ENCODE peak calls at places on chromosomes 6 and 20, in six cellular contexts. One of them, this sample, is unnamed. For H3K4me1, the result is how much of the 10 kb centered on the place peaks cover.

GRCh38 chr20:4160761-4161305 is 145.5 kb upstream of the RNF24 start:
- DNase-seq in fibroblast of lung: peak
- DNase-seq in cardiac muscle cell: peak
- DNase-seq in heart right ventricle: peak
- DNase-seq in mucosa of descending colon: no peak
- DNase-seq in ascending aorta: peak
- DNase-seq in this sample: no peak

GRCh38 chr6:154595997-154596396 is 85.5 kb upstream of the CNKSR3 start:
- DNase-seq in ascending aorta: no peak
- DNase-seq in cardiac muscle cell: no peak
- DNase-seq in heart right ventricle: no peak
- DNase-seq in mucosa of descending colon: no peak
- DNase-seq in fibroblast of lung: no peak
- DNase-seq in this sample: no peak

GRCh38 chr20:60627751-60628565 is 624.1 kb upstream of the CDH4 start:
- DNase-seq in heart right ventricle: no peak
- DNase-seq in cardiac muscle cell: peak
- DNase-seq in fibroblast of lung: no peak
- DNase-seq in ascending aorta: no peak
- DNase-seq in mucosa of descending colon: no peak
- DNase-seq in this sample: no peak

GRCh38 chr6:75155586-75155985 is 50.3 kb downstream of the COL12A1 start:
- DNase-seq in heart right ventricle: no peak
- DNase-seq in mucosa of descending colon: no peak
- DNase-seq in ascending aorta: no peak
- DNase-seq in fibroblast of lung: no peak
- DNase-seq in cardiac muscle cell: no peak
- DNase-seq in this sample: no peak

GRCh38 chr6:152696543-152696942 is 1.2 kb upstream of the MYCT1 start:
- DNase-seq in heart right ventricle: no peak
- DNase-seq in cardiac muscle cell: no peak
- DNase-seq in ascending aorta: no peak
- DNase-seq in mucosa of descending colon: no peak
- DNase-seq in fibroblast of lung: peak
- DNase-seq in this sample: no peak

GRCh38 chr20:22684763-22685443 is 100.5 kb upstream of the FOXA2 start:
- DNase-seq in ascending aorta: no peak
- DNase-seq in heart right ventricle: no peak
- DNase-seq in mucosa of descending colon: no peak
- DNase-seq in fibroblast of lung: no peak
- DNase-seq in cardiac muscle cell: no peak
- DNase-seq in this sample: no peak

GRCh38 chr20:16143596-16143995 is 429.7 kb downstream of the KIF16B start:
- DNase-seq in cardiac muscle cell: no peak
- DNase-seq in ascending aorta: no peak
- DNase-seq in heart right ventricle: no peak
- DNase-seq in fibroblast of lung: no peak
- DNase-seq in mucosa of descending colon: no peak
- DNase-seq in this sample: no peak

GRCh38 chr20:31704225-31705119 is 18.2 kb downstream of the BCL2L1 start:
- DNase-seq in cardiac muscle cell: no peak
- DNase-seq in mucosa of descending colon: peak
- DNase-seq in heart right ventricle: no peak
- DNase-seq in fibroblast of lung: no peak
- DNase-seq in ascending aorta: no peak
- DNase-seq in this sample: no peak

GRCh38 chr6:96236471-96236870 is 220.7 kb downstream of the FUT9 start:
- DNase-seq in fibroblast of lung: no peak
- DNase-seq in heart right ventricle: no peak
- DNase-seq in ascending aorta: no peak
- DNase-seq in mucosa of descending colon: no peak
- DNase-seq in cardiac muscle cell: no peak
- DNase-seq in this sample: no peak

GRCh38 chr6:125165256-125165655 is 11.7 kb downstream of the TPD52L1 start:
- DNase-seq in mucosa of descending colon: no peak
- DNase-seq in heart right ventricle: no peak
- DNase-seq in cardiac muscle cell: no peak
- DNase-seq in fibroblast of lung: no peak
- DNase-seq in ascending aorta: no peak
- DNase-seq in this sample: no peak

GRCh38 chr20:45823949-45824835 is 2.9 kb downstream of the TNNC2 start:
- DNase-seq in fibroblast of lung: peak
- DNase-seq in cardiac muscle cell: peak
- DNase-seq in heart right ventricle: no peak
- DNase-seq in ascending aorta: no peak
- DNase-seq in mucosa of descending colon: peak
- DNase-seq in this sample: no peak

GRCh38 chr20:3071610-3072529 is at the start of gene OXT:
- DNase-seq in mucosa of descending colon: peak
- DNase-seq in fibroblast of lung: no peak
- DNase-seq in cardiac muscle cell: no peak
- DNase-seq in heart right ventricle: peak
- DNase-seq in ascending aorta: no peak
- DNase-seq in this sample: no peak

GRCh38 chr20:4666001-4666470 is 55.7 kb upstream of the PRND start:
- DNase-seq in ascending aorta: no peak
- DNase-seq in fibroblast of lung: peak
- DNase-seq in mucosa of descending colon: no peak
- DNase-seq in heart right ventricle: no peak
- DNase-seq in cardiac muscle cell: no peak
- DNase-seq in this sample: no peak

GRCh38 chr6:17313971-17314370 is 32.8 kb downstream of the RBM24 start:
- DNase-seq in fibroblast of lung: no peak
- DNase-seq in ascending aorta: no peak
- DNase-seq in heart right ventricle: no peak
- DNase-seq in mucosa of descending colon: no peak
- DNase-seq in cardiac muscle cell: no peak
- DNase-seq in this sample: no peak

GRCh38 chr6:125596020-125596419 is 153.4 kb upstream of the HEY2 start:
- DNase-seq in heart right ventricle: no peak
- DNase-seq in ascending aorta: no peak
- DNase-seq in cardiac muscle cell: no peak
- DNase-seq in mucosa of descending colon: no peak
- DNase-seq in fibroblast of lung: no peak
- DNase-seq in this sample: no peak

GRCh38 chr20:44467289-44467883 is 8.3 kb upstream of the TTPAL start:
- DNase-seq in mucosa of descending colon: no peak
- DNase-seq in fibroblast of lung: peak
- DNase-seq in heart right ventricle: no peak
- DNase-seq in cardiac muscle cell: peak
- DNase-seq in ascending aorta: peak
- DNase-seq in this sample: no peak

GRCh38 chr6:130935978-130936377 is 108.8 kb downstream of the SMLR1 start:
- DNase-seq in mucosa of descending colon: no peak
- DNase-seq in ascending aorta: no peak
- DNase-seq in cardiac muscle cell: no peak
- DNase-seq in fibroblast of lung: no peak
- DNase-seq in heart right ventricle: no peak
- DNase-seq in this sample: no peak

GRCh38 chr6:89479902-89480301 is 47.0 kb downstream of the ANKRD6 start:
- DNase-seq in cardiac muscle cell: no peak
- DNase-seq in mucosa of descending colon: no peak
- DNase-seq in ascending aorta: no peak
- DNase-seq in fibroblast of lung: no peak
- DNase-seq in heart right ventricle: no peak
- DNase-seq in this sample: no peak

GRCh38 chr6:156918647-156919046 is 141.5 kb downstream of the ARID1B start:
- DNase-seq in cardiac muscle cell: no peak
- DNase-seq in heart right ventricle: no peak
- DNase-seq in fibroblast of lung: no peak
- DNase-seq in ascending aorta: no peak
- DNase-seq in mucosa of descending colon: no peak
- DNase-seq in this sample: no peak

GRCh38 chr20:2208897-2209296 is 86.9 kb upstream of the TGM3 start:
- DNase-seq in mucosa of descending colon: no peak
- DNase-seq in cardiac muscle cell: no peak
- DNase-seq in ascending aorta: no peak
- DNase-seq in fibroblast of lung: no peak
- DNase-seq in heart right ventricle: no peak
- DNase-seq in this sample: no peak

GRCh38 chr6:87806635-87807034 is 104.6 kb upstream of the AKIRIN2 start:
- DNase-seq in ascending aorta: no peak
- DNase-seq in cardiac muscle cell: no peak
- DNase-seq in mucosa of descending colon: no peak
- DNase-seq in fibroblast of lung: no peak
- DNase-seq in heart right ventricle: no peak
- DNase-seq in this sample: no peak

GRCh38 chr6:73722318-73723060 is 26.5 kb downstream of the CD109 start:
- DNase-seq in fibroblast of lung: peak
- DNase-seq in heart right ventricle: no peak
- DNase-seq in ascending aorta: no peak
- DNase-seq in cardiac muscle cell: peak
- DNase-seq in mucosa of descending colon: no peak
- DNase-seq in this sample: no peak

GRCh38 chr6:51350308-51350904 is 531.7 kb downstream of the TFAP2B start:
- DNase-seq in cardiac muscle cell: peak
- DNase-seq in ascending aorta: no peak
- DNase-seq in heart right ventricle: no peak
- DNase-seq in mucosa of descending colon: no peak
- DNase-seq in fibroblast of lung: no peak
- DNase-seq in this sample: no peak

GRCh38 chr6:55675936-55676335 is 96.9 kb upstream of the HMGCLL1 start:
- DNase-seq in ascending aorta: no peak
- DNase-seq in heart right ventricle: no peak
- DNase-seq in cardiac muscle cell: no peak
- DNase-seq in mucosa of descending colon: no peak
- DNase-seq in fibroblast of lung: peak
- DNase-seq in this sample: no peak

GRCh38 chr20:53850318-53850717 is 220.1 kb downstream of the BCAS1 start:
- DNase-seq in mucosa of descending colon: no peak
- DNase-seq in ascending aorta: no peak
- DNase-seq in heart right ventricle: no peak
- DNase-seq in fibroblast of lung: no peak
- DNase-seq in cardiac muscle cell: no peak
- DNase-seq in this sample: no peak

GRCh38 chr20:57022306-57022705 is 244.1 kb downstream of the BMP7 start:
- DNase-seq in cardiac muscle cell: no peak
- DNase-seq in mucosa of descending colon: no peak
- DNase-seq in heart right ventricle: no peak
- DNase-seq in ascending aorta: no peak
- DNase-seq in fibroblast of lung: no peak
- DNase-seq in this sample: no peak
- TF ChIP-seq CTCF in cardiac muscle cell: no peak
- TF ChIP-seq CTCF in mucosa of descending colon: no peak
- TF ChIP-seq CTCF in heart right ventricle: no peak
- TF ChIP-seq CTCF in ascending aorta: no peak
- TF ChIP-seq CTCF in fibroblast of lung: no peak
- TF ChIP-seq CTCF in this sample: no peak

GRCh38 chr20:63737690-63737939 is 1.2 kb downstream of the LIME1 start:
- DNase-seq in cardiac muscle cell: no peak
- DNase-seq in mucosa of descending colon: no peak
- DNase-seq in fibroblast of lung: no peak
- DNase-seq in heart right ventricle: no peak
- DNase-seq in ascending aorta: peak
- DNase-seq in this sample: no peak

GRCh38 chr20:63734946-63735858 is 1.3 kb upstream of the LIME1 start:
- DNase-seq in mucosa of descending colon: peak
- DNase-seq in heart right ventricle: no peak
- DNase-seq in cardiac muscle cell: no peak
- DNase-seq in ascending aorta: no peak
- DNase-seq in fibroblast of lung: no peak
- DNase-seq in this sample: no peak

GRCh38 chr20:63734111-63734945 is 2.1 kb upstream of the LIME1 start:
- DNase-seq in heart right ventricle: no peak
- DNase-seq in ascending aorta: no peak
- DNase-seq in cardiac muscle cell: no peak
- DNase-seq in mucosa of descending colon: peak
- DNase-seq in fibroblast of lung: no peak
- DNase-seq in this sample: no peak

GRCh38 chr20:63736893-63737689 is 627 bp downstream of the LIME1 start:
- DNase-seq in heart right ventricle: no peak
- DNase-seq in ascending aorta: peak
- DNase-seq in mucosa of descending colon: peak
- DNase-seq in fibroblast of lung: no peak
- DNase-seq in cardiac muscle cell: no peak
- DNase-seq in this sample: no peak

DNA sequence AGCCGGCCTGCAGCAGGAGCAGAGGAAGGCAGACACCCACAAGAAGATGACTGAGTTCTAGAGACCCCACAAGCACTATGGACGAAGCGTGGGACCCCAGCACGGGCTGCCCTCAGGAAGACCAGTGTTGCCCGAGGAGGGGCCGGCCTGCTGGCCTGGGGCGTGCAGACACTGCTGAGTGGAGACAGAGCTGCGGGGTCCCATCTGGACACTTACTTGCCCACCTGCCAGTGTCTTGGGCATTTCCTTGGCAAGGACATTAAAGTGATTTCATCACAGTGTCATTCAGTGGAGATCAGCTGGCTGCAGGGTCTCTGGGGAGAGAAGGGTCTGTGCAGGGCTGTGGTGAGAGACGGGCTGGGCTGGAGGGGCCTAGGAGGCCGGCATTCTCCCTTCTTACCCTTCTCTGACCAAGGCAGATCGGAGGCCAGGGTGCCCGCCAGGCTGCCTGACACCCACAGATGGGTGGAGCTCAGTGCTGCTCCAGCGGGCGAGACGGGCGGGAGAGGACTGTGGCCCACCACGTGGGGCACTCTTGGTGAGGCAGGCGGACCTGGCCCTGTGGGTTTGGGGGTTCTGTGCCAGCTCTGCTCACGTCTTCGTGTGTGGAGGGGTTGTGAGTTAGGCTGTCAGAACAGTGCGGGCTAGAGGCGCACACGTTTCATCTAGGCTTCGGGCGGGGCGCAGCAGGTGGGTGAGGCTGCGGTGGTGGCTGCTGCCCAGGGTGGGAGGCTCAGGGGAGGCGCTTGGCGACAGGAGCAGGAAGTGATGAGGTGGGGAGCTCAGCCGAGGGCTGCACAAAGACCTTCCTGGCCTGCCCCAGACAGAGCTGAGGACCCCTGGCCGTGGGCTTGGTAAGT is at the start of gene LIME1:
- DNase-seq in mucosa of descending colon: peak
- DNase-seq in cardiac muscle cell: no peak
- DNase-seq in heart right ventricle: no peak
- DNase-seq in fibroblast of lung: no peak
- DNase-seq in ascending aorta: peak
- DNase-seq in this sample: no peak
- H3K4me3 ChIP-seq in mucosa of descending colon: no peak
- H3K4me3 ChIP-seq in cardiac muscle cell: no peak
- H3K4me3 ChIP-seq in heart right ventricle: no peak
- H3K4me3 ChIP-seq in fibroblast of lung: no peak
- H3K4me3 ChIP-seq in ascending aorta: no peak
- H3K4me3 ChIP-seq in this sample: peak

GRCh38 chr20:48801197-48801596 is 26.6 kb downstream of the PREX1 start:
- DNase-seq in heart right ventricle: no peak
- DNase-seq in fibroblast of lung: no peak
- DNase-seq in mucosa of descending colon: no peak
- DNase-seq in ascending aorta: no peak
- DNase-seq in cardiac muscle cell: no peak
- DNase-seq in this sample: no peak
- H3K4me1 ChIP-seq in heart right ventricle: under half
- H3K4me1 ChIP-seq in fibroblast of lung: under half
- H3K4me1 ChIP-seq in mucosa of descending colon: under half
- H3K4me1 ChIP-seq in ascending aorta: under half
- H3K4me1 ChIP-seq in cardiac muscle cell: under half
- H3K4me1 ChIP-seq in this sample: under half

GRCh38 chr6:593907-594212 is 63.0 kb downstream of the HUS1B start:
- DNase-seq in ascending aorta: no peak
- DNase-seq in fibroblast of lung: no peak
- DNase-seq in mucosa of descending colon: no peak
- DNase-seq in heart right ventricle: no peak
- DNase-seq in cardiac muscle cell: no peak
- DNase-seq in this sample: no peak

GRCh38 chr6:589090-589489 is 67.8 kb downstream of the HUS1B start:
- DNase-seq in fibroblast of lung: no peak
- DNase-seq in heart right ventricle: no peak
- DNase-seq in mucosa of descending colon: no peak
- DNase-seq in ascending aorta: no peak
- DNase-seq in cardiac muscle cell: no peak
- DNase-seq in this sample: no peak

GRCh38 chr6:593139-593906 is 63.6 kb downstream of the HUS1B start:
- DNase-seq in mucosa of descending colon: no peak
- DNase-seq in ascending aorta: no peak
- DNase-seq in fibroblast of lung: peak
- DNase-seq in cardiac muscle cell: peak
- DNase-seq in heart right ventricle: peak
- DNase-seq in this sample: no peak
- TF ChIP-seq CTCF in mucosa of descending colon: peak
- TF ChIP-seq CTCF in ascending aorta: peak
- TF ChIP-seq CTCF in fibroblast of lung: peak
- TF ChIP-seq CTCF in cardiac muscle cell: peak
- TF ChIP-seq CTCF in heart right ventricle: peak
- TF ChIP-seq CTCF in this sample: peak